ENCODE peak calls at places on chromosome 19, in nine cellular contexts. F is memory B cell; W is PC-3; O is AG08396; P is occipital lobe; D is stimulated activated CD4-positive, alpha-beta T cell treated with anti-CD3 and anti-CD28 coated beads, Interleukin-4, amount 100 ng/mL, for 4 hours; N is HEK293T; X is iPS DF 19.7; M is stimulated activated CD8-positive, alpha-beta memory T cell treated with anti-CD3 and anti-CD28 coated beads, Interleukin-2, amount 100 ng/mL, for 48 hours. Y is an unnamed sample.

GRCh38 chr19:19026299-19026971 is 6.9 kb downstream of the SUGP2 start:
- DNase-seq in W (no peak), N (no peak), D (no peak), P (no peak), F (no peak), O (no peak), M (no peak), X (no peak), Y (peak; percentile 35)

GRCh38 chr19:31658993-31659896 is 310.0 kb upstream of the TSHZ3 start:
- DNase-seq in M (no peak), N (no peak), W (no peak), O (no peak), F (no peak), X (no peak), P (no peak), D (no peak), Y (no peak)

GRCh38 chr19:13881231-13881691 is 4.3 kb downstream of the NANOS3 start:
- DNase-seq in D (no peak), M (no peak), O (no peak), F (no peak), W (no peak), X (no peak), P (no peak), N (no peak), Y (no peak)

GRCh38 chr19:56972291-56972914 is 131.9 kb upstream of the PEG3 start:
- DNase-seq in X (no peak), P (no peak), D (no peak), W (no peak), O (no peak), N (no peak), F (no peak), M (no peak), Y (no peak)

GRCh38 chr19:6709549-6709948 is 10.9 kb downstream of the C3 start:
- DNase-seq in W (no peak), N (no peak), D (no peak), F (no peak), P (no peak), X (no peak), M (no peak), O (no peak), Y (no peak)

GRCh38 chr19:55526216-55527196 is 10.4 kb downstream of the SBK2 start:
- DNase-seq in F (no peak), M (no peak), W (peak; percentile 87), X (no peak), D (no peak), O (peak; percentile 72), N (no peak), P (no peak), Y (peak; percentile 40)

GRCh38 chr19:30084390-30084819 is 142.4 kb downstream of the URI1 start:
- DNase-seq in N (no peak), X (no peak), M (no peak), O (no peak), P (no peak), W (no peak), D (no peak), F (no peak), Y (no peak)

GRCh38 chr19:28023064-28023463 is 1189.9 kb downstream of the UQCRFS1 start:
- DNase-seq in X (no peak), O (no peak), M (no peak), W (no peak), P (no peak), N (no peak), D (no peak), F (no peak), Y (no peak)

GRCh38 chr19:47363758-47364529 is 14.8 kb downstream of the DHX34 start:
- DNase-seq in P (no peak), D (no peak), M (no peak), N (no peak), F (no peak), X (no peak), O (no peak), W (no peak), Y (peak; percentile 77)

GRCh38 chr19:51552996-51553725 is 17.9 kb upstream of the ZNF175 start:
- DNase-seq in N (peak; percentile 67), F (peak; percentile 29), W (peak; percentile 84), O (peak; percentile 68), M (peak; percentile 24), D (peak; percentile 46), P (peak; percentile 7), X (peak; percentile 82), Y (peak; percentile 71)

GRCh38 chr19:30214651-30215051 is 157.5 kb upstream of the ZNF536 start:
- DNase-seq in P (no peak), W (peak; percentile 52), F (no peak), M (no peak), D (no peak), O (no peak), N (no peak), X (no peak), Y (no peak)

GRCh38 chr19:28966737-28967401 is 246.1 kb downstream of the UQCRFS1 start:
- DNase-seq in O (no peak), F (no peak), D (no peak), W (no peak), N (no peak), P (no peak), X (no peak), M (no peak), Y (no peak)

GRCh38 chr19:19777692-19778091 is 43.9 kb downstream of the ZNF506 start:
- DNase-seq in D (no peak), N (no peak), M (no peak), O (no peak), X (no peak), F (no peak), P (no peak), W (no peak), Y (no peak)

GRCh38 chr19:28498404-28498976 is 714.5 kb downstream of the UQCRFS1 start:
- DNase-seq in F (no peak), W (no peak), O (no peak), N (no peak), M (no peak), P (no peak), D (no peak), X (no peak), Y (no peak)

GRCh38 chr19:14135985-14136508 is 342 bp downstream of the ASF1B start:
- DNase-seq in M (no peak), P (no peak), F (no peak), D (no peak), W (no peak), O (no peak), N (peak; percentile 44), X (no peak), Y (no peak)

GRCh38 chr19:16584825-16585801 is 12.9 kb upstream of the SLC35E1 start:
- DNase-seq in O (no peak), D (no peak), W (no peak), N (no peak), X (no peak), M (no peak), F (no peak), P (no peak), Y (no peak)

GRCh38 chr19:49593233-49594113 is 2.5 kb downstream of the PRR12 start:
- DNase-seq in P (peak; percentile 94), F (peak; percentile 87), W (peak; percentile 95), D (peak; percentile 92), O (peak; percentile 100), N (peak; percentile 98), M (peak; percentile 92), X (peak; percentile 91), Y (peak; percentile 96)

GRCh38 chr19:49543032-49543431 is 15.2 kb downstream of the RCN3 start:
- DNase-seq in D (no peak), P (no peak), W (no peak), X (no peak), O (no peak), N (no peak), M (no peak), F (no peak), Y (no peak)

GRCh38 chr19:39998511-39998910 is 1.7 kb downstream of the ZNF546 start:
- DNase-seq in D (no peak), X (no peak), N (no peak), W (peak; percentile 62), M (no peak), P (no peak), O (peak; percentile 46), F (no peak), Y (no peak)

GRCh38 chr19:18110833-18111232 is 13.3 kb downstream of the MAST3 start:
- DNase-seq in N (no peak), X (no peak), W (no peak), P (no peak), F (no peak), M (no peak), D (no peak), O (no peak), Y (no peak)

GRCh38 chr19:17687857-17688784 is at the start of gene UNC13A:
- DNase-seq in M (peak; percentile 36), N (peak; percentile 83), D (peak; percentile 48), O (peak; percentile 86), F (peak; percentile 34), W (no peak), X (no peak), P (peak; percentile 60), Y (no peak)

GRCh38 chr19:30870861-30871260 is 478.4 kb downstream of the TSHZ3 start:
- DNase-seq in P (no peak), W (no peak), M (no peak), D (no peak), O (no peak), F (no peak), N (no peak), X (no peak), Y (no peak)

GRCh38 chr19:46660601-46661019 is 372 bp downstream of the DACT3 start:
- DNase-seq in M (no peak), X (no peak), F (no peak), W (no peak), N (no peak), P (no peak), O (no peak), D (peak; percentile 15), Y (no peak)

GRCh38 chr19:31532034-31532433 is 182.8 kb upstream of the TSHZ3 start:
- DNase-seq in D (no peak), W (no peak), N (no peak), O (no peak), M (no peak), X (no peak), F (no peak), P (no peak), Y (no peak)

GRCh38 chr19:34639491-34640085 is 37.4 kb downstream of the SCGB2B2 start:
- DNase-seq in D (peak; percentile 59), W (peak; percentile 57), X (peak; percentile 33), M (peak; percentile 13), O (peak; percentile 41), F (peak; percentile 65), P (peak; percentile 2), N (peak; percentile 56), Y (peak; percentile 78)